ENCODE peak calls at places on chromosomes 16 and 17, in eight cellular contexts. One of them, this sample, is unnamed.

GRCh38 chr16:30449116-30449435 is 3.4 kb upstream of the SEPHS2 start:
- DNase-seq in endothelial cell: no peak
- DNase-seq in AML-193: no peak
- DNase-seq in left colon: no peak
- DNase-seq in stimulated activated effector memory CD8-positive, alpha-beta T cell treated with anti-CD3 and anti-CD28 coated beads, Interleukin-12 subunit alpha, Interleukin-12 subunit beta, amount 100 ng/mL, for 72 hours: no peak
- DNase-seq in GM12864: no peak
- DNase-seq in stimulated activated CD4-positive, alpha-beta T cell treated with anti-CD3 and anti-CD28 coated beads, Interleukin-1b, Interleukin-23, amount 100 ng/mL, for 4 hours: no peak
- DNase-seq in anterior cingulate cortex: no peak
- DNase-seq in this sample: no peak

GRCh38 chr17:44688675-44689491 is 693 bp downstream of the CCDC43 start:
- DNase-seq in stimulated activated effector memory CD8-positive, alpha-beta T cell treated with anti-CD3 and anti-CD28 coated beads, Interleukin-12 subunit alpha, Interleukin-12 subunit beta, amount 100 ng/mL, for 72 hours: no peak
- DNase-seq in endothelial cell: no peak
- DNase-seq in GM12864: no peak
- DNase-seq in stimulated activated CD4-positive, alpha-beta T cell treated with anti-CD3 and anti-CD28 coated beads, Interleukin-1b, Interleukin-23, amount 100 ng/mL, for 4 hours: no peak
- DNase-seq in left colon: no peak
- DNase-seq in anterior cingulate cortex: no peak
- DNase-seq in AML-193: no peak
- DNase-seq in this sample: no peak

GRCh38 chr16:8716592-8716991 is 42.2 kb downstream of the ABAT start:
- DNase-seq in AML-193: no peak
- DNase-seq in stimulated activated effector memory CD8-positive, alpha-beta T cell treated with anti-CD3 and anti-CD28 coated beads, Interleukin-12 subunit alpha, Interleukin-12 subunit beta, amount 100 ng/mL, for 72 hours: no peak
- DNase-seq in anterior cingulate cortex: no peak
- DNase-seq in endothelial cell: no peak
- DNase-seq in GM12864: no peak
- DNase-seq in stimulated activated CD4-positive, alpha-beta T cell treated with anti-CD3 and anti-CD28 coated beads, Interleukin-1b, Interleukin-23, amount 100 ng/mL, for 4 hours: no peak
- DNase-seq in left colon: no peak
- DNase-seq in this sample: no peak

GRCh38 chr17:38590988-38591758 is 14.6 kb downstream of the SRCIN1 start:
- DNase-seq in stimulated activated CD4-positive, alpha-beta T cell treated with anti-CD3 and anti-CD28 coated beads, Interleukin-1b, Interleukin-23, amount 100 ng/mL, for 4 hours: no peak
- DNase-seq in AML-193: peak
- DNase-seq in stimulated activated effector memory CD8-positive, alpha-beta T cell treated with anti-CD3 and anti-CD28 coated beads, Interleukin-12 subunit alpha, Interleukin-12 subunit beta, amount 100 ng/mL, for 72 hours: no peak
- DNase-seq in endothelial cell: no peak
- DNase-seq in left colon: no peak
- DNase-seq in GM12864: no peak
- DNase-seq in anterior cingulate cortex: no peak
- DNase-seq in this sample: peak

GRCh38 chr17:75319818-75320691 is 30.8 kb upstream of the SLC25A19 start:
- DNase-seq in left colon: no peak
- DNase-seq in stimulated activated effector memory CD8-positive, alpha-beta T cell treated with anti-CD3 and anti-CD28 coated beads, Interleukin-12 subunit alpha, Interleukin-12 subunit beta, amount 100 ng/mL, for 72 hours: no peak
- DNase-seq in AML-193: no peak
- DNase-seq in anterior cingulate cortex: no peak
- DNase-seq in stimulated activated CD4-positive, alpha-beta T cell treated with anti-CD3 and anti-CD28 coated beads, Interleukin-1b, Interleukin-23, amount 100 ng/mL, for 4 hours: no peak
- DNase-seq in GM12864: peak
- DNase-seq in endothelial cell: no peak
- DNase-seq in this sample: no peak

GRCh38 chr17:34163681-34164080 is 91.4 kb upstream of the CCL2 start:
- DNase-seq in left colon: no peak
- DNase-seq in AML-193: peak
- DNase-seq in GM12864: no peak
- DNase-seq in endothelial cell: peak
- DNase-seq in anterior cingulate cortex: no peak
- DNase-seq in stimulated activated effector memory CD8-positive, alpha-beta T cell treated with anti-CD3 and anti-CD28 coated beads, Interleukin-12 subunit alpha, Interleukin-12 subunit beta, amount 100 ng/mL, for 72 hours: no peak
- DNase-seq in stimulated activated CD4-positive, alpha-beta T cell treated with anti-CD3 and anti-CD28 coated beads, Interleukin-1b, Interleukin-23, amount 100 ng/mL, for 4 hours: no peak
- DNase-seq in this sample: no peak

GRCh38 chr16:85327731-85328664 is 215.7 kb upstream of the CIBAR2 start:
- DNase-seq in anterior cingulate cortex: peak
- DNase-seq in left colon: no peak
- DNase-seq in stimulated activated CD4-positive, alpha-beta T cell treated with anti-CD3 and anti-CD28 coated beads, Interleukin-1b, Interleukin-23, amount 100 ng/mL, for 4 hours: no peak
- DNase-seq in AML-193: no peak
- DNase-seq in GM12864: no peak
- DNase-seq in stimulated activated effector memory CD8-positive, alpha-beta T cell treated with anti-CD3 and anti-CD28 coated beads, Interleukin-12 subunit alpha, Interleukin-12 subunit beta, amount 100 ng/mL, for 72 hours: no peak
- DNase-seq in endothelial cell: peak
- DNase-seq in this sample: no peak

GRCh38 chr16:16083421-16084156 is 134.2 kb downstream of the ABCC1 start:
- DNase-seq in left colon: no peak
- DNase-seq in stimulated activated CD4-positive, alpha-beta T cell treated with anti-CD3 and anti-CD28 coated beads, Interleukin-1b, Interleukin-23, amount 100 ng/mL, for 4 hours: no peak
- DNase-seq in stimulated activated effector memory CD8-positive, alpha-beta T cell treated with anti-CD3 and anti-CD28 coated beads, Interleukin-12 subunit alpha, Interleukin-12 subunit beta, amount 100 ng/mL, for 72 hours: no peak
- DNase-seq in GM12864: no peak
- DNase-seq in anterior cingulate cortex: no peak
- DNase-seq in endothelial cell: no peak
- DNase-seq in AML-193: peak
- DNase-seq in this sample: no peak

GRCh38 chr17:71470062-71470461 is 650.8 kb upstream of the SOX9 start:
- DNase-seq in anterior cingulate cortex: no peak
- DNase-seq in stimulated activated effector memory CD8-positive, alpha-beta T cell treated with anti-CD3 and anti-CD28 coated beads, Interleukin-12 subunit alpha, Interleukin-12 subunit beta, amount 100 ng/mL, for 72 hours: no peak
- DNase-seq in AML-193: no peak
- DNase-seq in endothelial cell: no peak
- DNase-seq in left colon: no peak
- DNase-seq in GM12864: no peak
- DNase-seq in stimulated activated CD4-positive, alpha-beta T cell treated with anti-CD3 and anti-CD28 coated beads, Interleukin-1b, Interleukin-23, amount 100 ng/mL, for 4 hours: no peak
- DNase-seq in this sample: no peak

This sample was measured in lung.